ENCODE peak calls at places on chromosomes 2 and 18, in eight cellular contexts. K, Z, B, W, Q, N, V and Y are unnamed samples.

GRCh38 chr2:118371500-118371899 is 283.2 kb downstream of the INSIG2 start:
- DNase-seq in V (no peak), N (peak; percentile 24), Q (peak; percentile 76), Z (no peak), K (no peak), B (peak; percentile 51), W (no peak), Y (no peak)

GRCh38 chr2:231883468-231883881 is 42.7 kb downstream of the NPPC start:
- DNase-seq in Z (no peak), W (no peak), K (no peak), Q (no peak), V (no peak), N (no peak), B (no peak), Y (no peak)

GRCh38 chr2:128154225-128154624 is 63.2 kb downstream of the UGGT1 start:
- DNase-seq in K (no peak), Q (peak; percentile 63), W (no peak), B (no peak), Z (no peak), N (no peak), V (no peak), Y (no peak)

GRCh38 chr18:37270046-37270665 is 295.4 kb downstream of the CELF4 start:
- DNase-seq in B (peak; percentile 42), V (peak; percentile 32), Q (peak; percentile 92), N (no peak), K (no peak), Z (no peak), W (no peak), Y (no peak)

GRCh38 chr2:29129586-29130281 is 14.5 kb downstream of the CLIP4 start:
- DNase-seq in B (no peak), K (no peak), N (no peak), V (no peak), Q (no peak), Z (peak; percentile 48), W (no peak), Y (no peak)

GRCh38 chr18:36496022-36496421 is 198.5 kb downstream of the FHOD3 start:
- DNase-seq in Q (no peak), Z (no peak), W (no peak), N (no peak), K (no peak), B (no peak), V (no peak), Y (no peak)

GRCh38 chr2:128366746-128367511 is 48.3 kb upstream of the HS6ST1 start:
- DNase-seq in B (no peak), W (no peak), K (no peak), Z (peak; percentile 66), V (no peak), N (no peak), Q (no peak), Y (no peak)

GRCh38 chr2:140442319-140442718 is 1662.1 kb upstream of the NXPH2 start:
- DNase-seq in K (no peak), V (no peak), B (peak; percentile 11), Z (no peak), W (no peak), Q (no peak), N (no peak), Y (no peak)

GRCh38 chr18:12861637-12862036 is 22.4 kb downstream of the PTPN2 start:
- DNase-seq in N (no peak), Z (no peak), V (no peak), Q (no peak), K (no peak), W (no peak), B (no peak), Y (no peak)

GRCh38 chr2:177543007-177543760 is 150.6 kb downstream of the AGPS start:
- DNase-seq in Q (no peak), V (no peak), Z (no peak), W (no peak), N (peak; percentile 47), B (peak; percentile 79), K (no peak), Y (no peak)

GRCh38 chr2:84830095-84830494 is 50.8 kb downstream of the TRABD2A start:
- DNase-seq in Z (peak; percentile 74), N (no peak), B (peak; percentile 64), K (no peak), Q (no peak), V (peak; percentile 21), W (no peak), Y (no peak)

GRCh38 chr2:49935456-49935855 is 781.1 kb upstream of the FSHR start:
- DNase-seq in Z (no peak), W (no peak), K (no peak), V (no peak), B (no peak), Q (no peak), N (no peak), Y (no peak)

GRCh38 chr2:238388794-238389193 is 37.9 kb upstream of the ASB1 start:
- DNase-seq in W (no peak), V (no peak), Q (no peak), N (no peak), Z (no peak), K (no peak), B (no peak), Y (no peak)

GRCh38 chr2:232838406-232838874 is 31.6 kb upstream of the SNORC start:
- DNase-seq in N (no peak), W (peak; percentile 41), Q (no peak), B (no peak), V (no peak), K (peak; percentile 55), Z (no peak), Y (peak; percentile 58)

GRCh38 chr2:177264539-177265385 is at the start of gene NFE2L2:
- DNase-seq in N (no peak), W (peak; percentile 87), K (peak; percentile 97), B (peak; percentile 94), Q (peak; percentile 87), Z (peak; percentile 97), V (peak; percentile 85), Y (peak; percentile 95)

GRCh38 chr2:205879362-205879761 is 197.1 kb downstream of the NRP2 start:
- DNase-seq in W (no peak), K (no peak), Z (no peak), B (no peak), V (no peak), Q (no peak), N (no peak), Y (no peak)

GRCh38 chr2:156132130-156132529 is 200.4 kb downstream of the NR4A2 start:
- DNase-seq in W (no peak), V (no peak), K (no peak), B (no peak), Z (no peak), Q (no peak), N (no peak), Y (no peak)

GRCh38 chr2:71618327-71619113 is 165.2 kb downstream of the DYSF start:
- DNase-seq in Q (peak; percentile 46), B (no peak), V (peak; percentile 14), Z (no peak), K (no peak), N (no peak), W (no peak), Y (no peak)

GRCh38 chr2:234422242-234422641 is 74.6 kb downstream of the ARL4C start:
- DNase-seq in K (peak; percentile 28), B (peak; percentile 94), V (no peak), N (peak; percentile 81), Z (no peak), W (no peak), Q (no peak), Y (peak; percentile 27)

GRCh38 chr2:33069894-33070651 is 123.3 kb downstream of the LTBP1 start:
- DNase-seq in Q (no peak), B (peak; percentile 100), K (no peak), Z (no peak), N (peak; percentile 90), W (no peak), V (no peak), Y (no peak)

GRCh38 chr18:60277855-60278480 is 94.6 kb downstream of the MC4R start:
- DNase-seq in B (peak; percentile 77), W (no peak), K (no peak), V (no peak), Q (no peak), N (no peak), Z (no peak), Y (no peak)

GRCh38 chr2:99524056-99524455 is 34.2 kb upstream of the REV1 start:
- DNase-seq in V (no peak), B (no peak), Q (no peak), Z (no peak), W (no peak), N (no peak), K (no peak), Y (no peak)

GRCh38 chr18:47758000-47758399 is 172.5 kb downstream of the SMAD2 start:
- DNase-seq in B (peak; percentile 11), Q (no peak), K (no peak), N (no peak), V (no peak), Z (no peak), W (no peak), Y (no peak)

GRCh38 chr2:104215269-104216161 is 638.4 kb upstream of the POU3F3 start:
- DNase-seq in Z (no peak), Q (no peak), B (no peak), V (no peak), W (no peak), K (no peak), N (no peak), Y (no peak)

GRCh38 chr18:41537666-41538065 is 417.4 kb upstream of the PIK3C3 start:
- DNase-seq in N (no peak), B (no peak), W (no peak), Q (peak; percentile 22), K (no peak), Z (no peak), V (no peak), Y (no peak)

GRCh38 chr18:58838165-58838860 is 26.4 kb upstream of the ZNF532 start:
- DNase-seq in Z (no peak), V (no peak), B (no peak), N (no peak), W (no peak), Q (no peak), K (no peak), Y (no peak)

GRCh38 chr2:68645523-68645922 is 2.1 kb downstream of the PROKR1 start:
- DNase-seq in N (no peak), K (no peak), B (no peak), V (no peak), Z (no peak), Q (no peak), W (no peak), Y (no peak)

GRCh38 chr18:44839239-44839666 is 158.6 kb downstream of the SETBP1 start:
- DNase-seq in V (peak; percentile 51), W (peak; percentile 57), K (peak; percentile 43), N (peak; percentile 8), Z (peak; percentile 76), B (peak; percentile 42), Q (peak; percentile 22), Y (peak; percentile 44)

GRCh38 chr2:58206785-58207184 is 34.3 kb downstream of the FANCL start:
- DNase-seq in W (no peak), K (no peak), B (no peak), N (no peak), V (no peak), Z (no peak), Q (no peak), Y (no peak)

GRCh38 chr2:60880633-60880987 is 764 bp upstream of the REL start:
- DNase-seq in N (no peak), W (no peak), Q (no peak), B (no peak), V (no peak), Z (no peak), K (no peak), Y (no peak)

GRCh38 chr2:169715379-169716228 is 18.0 kb upstream of the KLHL23 start:
- DNase-seq in W (no peak), B (peak; percentile 42), N (no peak), Q (peak; percentile 32), Z (no peak), V (no peak), K (no peak), Y (no peak)

GRCh38 chr2:48531141-48531648 is 1.2 kb downstream of the STON1 start:
- DNase-seq in V (no peak), Q (peak; percentile 65), W (no peak), Z (no peak), B (peak; percentile 91), K (no peak), N (peak; percentile 95), Y (no peak)

GRCh38 chr2:100334929-100335328 is 12.6 kb upstream of the LONRF2 start:
- DNase-seq in N (no peak), V (no peak), W (no peak), K (no peak), Q (no peak), Z (no peak), B (no peak), Y (no peak)

GRCh38 chr2:159012142-159012541 is 43.7 kb downstream of the TANC1 start:
- DNase-seq in B (no peak), Q (no peak), N (no peak), Z (no peak), W (no peak), V (no peak), K (no peak), Y (no peak)